ENCODE peak calls at places on chromosomes 5 and 9, in seven cellular contexts. Y, N, L, T, B, F and A are unnamed samples.

GRCh38 chr9:131289301-131290038 is at the start of gene PLPP7:
- DNase-seq in B (peak), T (peak), Y (peak), L (no peak), F (peak), N (no peak), A (no peak)

GRCh38 chr5:159826351-159827222 is 89.7 kb upstream of the ADRA1B start:
- DNase-seq in L (no peak), F (peak), Y (no peak), N (peak), B (no peak), T (peak), A (no peak)

GRCh38 chr5:14807471-14807870 is 64.1 kb downstream of the ANKH start:
- DNase-seq in B (no peak), T (no peak), L (no peak), N (no peak), Y (no peak), F (no peak), A (no peak)

GRCh38 chr9:714675-715074 is 126.8 kb upstream of the DMRT1 start:
- DNase-seq in B (no peak), N (no peak), L (no peak), T (no peak), Y (no peak), F (no peak), A (no peak)

GRCh38 chr5:66717455-66718373 is 121.5 kb downstream of the MAST4 start:
- DNase-seq in N (no peak), Y (no peak), T (no peak), L (no peak), B (no peak), F (no peak), A (no peak)

GRCh38 chr9:13934411-13934810 is 379.5 kb downstream of the NFIB start:
- DNase-seq in L (no peak), T (no peak), Y (no peak), B (no peak), N (no peak), F (no peak), A (no peak)

GRCh38 chr5:56305001-56305400 is 71.9 kb upstream of the ANKRD55 start:
- DNase-seq in T (no peak), F (no peak), Y (no peak), L (no peak), B (no peak), N (no peak), A (no peak)

GRCh38 chr5:133421394-133421793 is 190.9 kb downstream of the FSTL4 start:
- DNase-seq in L (no peak), Y (no peak), F (no peak), T (no peak), N (peak), B (no peak), A (no peak)

GRCh38 chr5:122019936-122020590 is 58.0 kb downstream of the LOX start:
- DNase-seq in F (no peak), Y (no peak), L (no peak), B (no peak), T (no peak), N (no peak), A (no peak)

GRCh38 chr5:140214831-140215230 is 39.8 kb downstream of the CYSTM1 start:
- DNase-seq in F (peak), L (no peak), T (peak), B (no peak), N (peak), Y (no peak), A (no peak)

GRCh38 chr9:133113928-133114351 is 7.1 kb downstream of the RALGDS start:
- DNase-seq in T (no peak), Y (peak), L (peak), N (no peak), F (no peak), B (no peak), A (no peak)

GRCh38 chr9:124248066-124248465 is 9.7 kb upstream of the NEK6 start:
- DNase-seq in B (no peak), Y (no peak), N (peak), T (no peak), F (no peak), L (peak), A (no peak)

GRCh38 chr5:75681125-75681830 is 36.0 kb downstream of the POC5 start:
- DNase-seq in T (peak), N (peak), B (peak), L (no peak), Y (no peak), F (no peak), A (no peak)

GRCh38 chr5:129858126-129858675 is 46.1 kb upstream of the CHSY3 start:
- DNase-seq in N (no peak), T (no peak), F (no peak), B (no peak), Y (no peak), L (no peak), A (no peak)

DNA sequence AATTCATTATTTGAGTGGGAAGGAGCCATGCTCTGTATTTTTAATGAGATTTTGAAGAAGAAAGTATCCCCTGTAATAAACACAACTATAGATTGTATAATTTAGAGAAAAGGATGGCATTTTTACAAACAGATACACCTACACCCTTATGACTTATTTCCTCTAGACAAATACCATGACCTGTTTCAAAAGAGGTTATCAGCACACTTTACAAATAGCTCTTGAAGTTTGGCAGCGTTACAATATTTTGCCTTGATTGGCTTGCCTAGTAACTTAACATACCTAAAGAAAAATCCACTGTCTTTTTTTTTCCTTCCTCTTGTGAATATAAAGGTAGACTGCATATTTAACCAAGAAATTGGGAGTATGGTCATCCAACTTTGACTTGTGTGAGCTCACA is 28.5 kb upstream of the CETN3 start:
- DNase-seq in Y (no peak), F (no peak), T (no peak), L (no peak), B (peak), N (no peak), A (no peak)
- TF ChIP-seq CTCF in Y (no peak), F (no peak), T (no peak), L (no peak), B (no peak), N (no peak), A (no peak)

GRCh38 chr5:173640166-173640804 is 23.8 kb upstream of the BOD1 start:
- DNase-seq in N (no peak), F (no peak), B (no peak), L (no peak), T (no peak), Y (no peak), A (no peak)
- TF ChIP-seq CTCF in N (no peak), F (peak), B (no peak), L (no peak), T (no peak), Y (no peak), A (peak)

DNA sequence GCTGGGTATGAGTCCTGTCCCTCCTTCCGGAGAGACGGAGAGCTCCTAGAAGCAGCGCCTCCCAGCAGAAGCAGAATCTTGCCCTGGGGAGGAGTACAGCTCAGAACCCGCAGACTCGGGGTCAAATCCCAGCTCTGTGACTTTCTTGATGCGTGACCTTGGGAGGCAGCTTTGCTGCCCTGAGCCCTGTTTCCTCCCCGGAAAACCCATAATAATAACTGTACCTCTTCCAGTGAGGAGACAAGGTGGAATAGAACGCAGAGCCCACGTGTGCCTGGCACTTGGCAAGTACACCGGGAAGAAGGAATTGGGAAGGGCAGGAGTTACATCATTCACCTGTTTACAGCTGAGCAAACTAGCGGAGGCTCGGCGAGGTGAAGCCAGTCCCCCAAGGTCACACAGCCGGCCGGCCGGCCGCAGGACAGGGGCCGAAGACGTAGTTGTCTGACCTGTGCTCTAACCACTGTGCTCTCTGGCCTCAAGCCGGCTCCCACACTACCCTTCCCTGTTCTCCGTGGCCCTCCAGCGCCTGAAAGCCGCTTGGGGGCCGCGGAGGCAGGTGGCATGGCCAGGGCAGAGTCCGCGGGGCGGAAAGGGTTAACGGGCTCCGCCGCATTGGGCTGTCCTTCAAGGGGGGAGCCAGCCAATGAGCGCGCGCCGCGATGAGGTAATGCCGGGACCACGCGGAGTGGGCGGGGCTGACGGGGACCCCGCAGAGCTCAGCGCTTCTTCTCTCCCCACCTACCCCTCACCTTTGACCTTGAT is 125.3 kb downstream of the C9orf50 start:
- DNase-seq in F (peak), B (peak), L (peak), Y (peak), N (peak), T (peak), A (peak)
- TF ChIP-seq CTCF in F (no peak), B (peak), L (no peak), Y (peak), N (no peak), T (no peak), A (no peak)

GRCh38 chr5:178078197-178078995 is 34.9 kb upstream of the N4BP3 start:
- DNase-seq in F (peak), B (no peak), N (peak), L (no peak), T (peak), Y (no peak), A (no peak)

GRCh38 chr5:178080056-178080455 is 33.3 kb upstream of the N4BP3 start:
- DNase-seq in Y (no peak), L (no peak), T (no peak), N (no peak), F (no peak), B (no peak), A (no peak)

GRCh38 chr5:178074266-178074952 is 38.9 kb upstream of the N4BP3 start:
- DNase-seq in L (no peak), N (no peak), Y (no peak), F (no peak), T (peak), B (peak), A (no peak)

GRCh38 chr5:178080618-178081410 is 32.5 kb upstream of the N4BP3 start:
- DNase-seq in F (no peak), Y (no peak), L (no peak), T (no peak), B (no peak), N (no peak), A (no peak)

GRCh38 chr5:178077751-178078150 is 35.6 kb upstream of the N4BP3 start:
- DNase-seq in N (no peak), F (no peak), L (no peak), Y (no peak), T (no peak), B (peak), A (no peak)
- TF ChIP-seq CTCF in N (no peak), F (no peak), L (no peak), Y (no peak), T (no peak), B (no peak), A (no peak)

GRCh38 chr9:26723486-26723885 is 169.1 kb downstream of the CAAP1 start:
- DNase-seq in F (no peak), T (peak), L (peak), B (peak), Y (no peak), N (peak), A (peak)
- TF ChIP-seq CTCF in F (peak), T (peak), L (peak), B (peak), Y (no peak), N (peak), A (peak)

DNA sequence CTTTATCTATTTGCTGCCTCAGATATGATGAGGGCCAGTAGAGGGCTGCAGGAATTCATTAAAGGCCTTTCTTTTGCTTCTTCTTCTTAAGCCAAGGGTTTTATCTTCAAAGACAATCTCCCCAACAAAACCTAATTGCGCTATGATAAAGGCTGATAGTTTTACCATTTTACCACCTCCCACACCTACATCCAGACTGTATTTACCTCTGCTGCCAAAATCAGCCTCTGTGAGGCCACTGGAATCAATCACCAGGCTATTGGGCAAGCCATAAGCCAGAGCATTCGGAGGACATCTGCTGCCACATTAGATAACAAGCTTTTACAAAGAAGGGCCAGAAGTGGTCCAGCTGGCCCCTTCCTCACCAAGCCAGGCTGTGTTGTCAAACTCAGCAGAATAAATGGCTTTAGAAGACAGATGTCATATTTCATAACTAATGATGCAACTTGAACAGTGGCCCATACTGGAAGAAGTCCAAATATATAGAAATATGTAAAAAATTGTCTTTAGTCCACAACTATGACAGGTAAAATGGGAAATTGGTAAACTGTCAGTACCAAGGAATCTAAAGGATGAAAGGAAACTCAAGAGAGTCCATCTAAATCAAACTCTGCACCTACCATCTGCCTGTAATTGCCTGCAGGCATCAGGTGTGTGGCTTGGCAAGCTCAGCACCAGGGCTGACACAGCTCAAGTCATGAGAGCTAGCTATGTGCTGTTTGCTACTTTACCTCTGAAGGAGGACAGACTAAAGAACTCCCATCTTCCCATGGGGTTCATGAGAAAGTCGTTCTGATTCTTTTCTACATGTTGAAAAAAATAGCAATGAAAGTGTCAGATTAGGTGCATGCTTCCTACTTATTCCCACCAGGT is 16.1 kb downstream of the SLC45A2 start:
- DNase-seq in F (no peak), L (no peak), N (peak), T (no peak), B (no peak), Y (no peak), A (no peak)
- TF ChIP-seq CTCF in F (no peak), L (no peak), N (no peak), T (no peak), B (no peak), Y (no peak), A (no peak)

DNA sequence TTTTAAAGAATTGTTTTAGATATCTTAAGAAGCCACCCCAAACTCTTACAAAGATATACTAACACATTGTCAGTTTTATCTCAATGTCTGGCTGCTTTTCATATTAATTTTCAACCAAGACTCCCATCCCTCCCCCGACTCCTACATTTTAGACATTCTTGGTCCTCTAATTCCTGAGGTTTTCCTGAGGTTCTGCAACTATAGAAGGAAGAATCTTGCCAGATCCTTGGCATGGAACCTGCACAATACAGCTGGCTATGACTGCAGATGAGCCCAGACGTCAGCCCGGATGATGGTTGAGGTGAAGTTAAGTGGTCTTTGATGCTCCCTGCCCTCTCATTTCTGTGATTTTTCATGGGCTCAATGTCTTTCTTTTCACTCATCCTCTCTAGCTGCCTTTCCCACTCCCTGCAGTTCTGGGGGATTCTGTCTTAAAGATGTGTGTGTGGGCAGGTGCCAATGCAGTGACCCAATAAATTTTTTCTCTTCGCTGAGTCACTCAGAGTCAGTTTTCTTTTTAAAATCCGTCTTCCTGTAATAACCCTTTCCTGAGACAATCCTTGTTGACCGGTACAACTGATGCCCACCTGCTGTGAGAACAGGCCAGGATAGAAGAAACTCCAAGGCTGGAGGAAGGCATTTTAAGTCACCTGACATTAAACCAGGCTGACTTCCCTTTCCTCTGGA is 237.8 kb upstream of the GAS1 start:
- DNase-seq in Y (no peak), N (peak), T (no peak), L (no peak), F (no peak), B (no peak), A (no peak)
- TF ChIP-seq CTCF in Y (no peak), N (no peak), T (no peak), L (no peak), F (no peak), B (no peak), A (no peak)

GRCh38 chr9:95226921-95227320 is 90.6 kb downstream of the FANCC start:
- DNase-seq in T (no peak), B (no peak), Y (no peak), L (no peak), F (no peak), N (no peak), A (no peak)

GRCh38 chr9:95229230-95229933 is 88.1 kb downstream of the FANCC start:
- DNase-seq in T (no peak), F (no peak), N (no peak), L (no peak), Y (no peak), B (peak), A (no peak)

GRCh38 chr9:95225016-95225745 is 92.3 kb downstream of the FANCC start:
- DNase-seq in N (no peak), B (peak), L (no peak), Y (no peak), T (peak), F (no peak), A (no peak)

GRCh38 chr9:95230046-95230445 is 87.5 kb downstream of the FANCC start:
- DNase-seq in T (no peak), L (no peak), F (no peak), B (peak), Y (no peak), N (no peak), A (no peak)

GRCh38 chr9:95224371-95225015 is 93.0 kb downstream of the FANCC start:
- DNase-seq in F (no peak), Y (no peak), L (no peak), N (peak), B (no peak), T (peak), A (no peak)
- TF ChIP-seq CTCF in F (no peak), Y (no peak), L (no peak), N (no peak), B (no peak), T (no peak), A (no peak)